ENCODE peak calls at places on chromosomes 3 and 15, in nine cellular contexts. C, Z, G, V, O, X, K, M and E are unnamed samples.
A peak's percentile ranks its signal among the peaks of the same experiment; 100 is the strongest.

GRCh38 chr15:63895787-63896218 is 62.1 kb upstream of the HERC1 start:
- DNase-seq in C (no peak), M (no peak), G (no peak), O (no peak), V (no peak), X (no peak), K (no peak), Z (peak; percentile 55), E (no peak)

GRCh38 chr3:46899151-46900006 is 21.9 kb downstream of the PTH1R start:
- DNase-seq in X (no peak), O (no peak), C (no peak), K (no peak), Z (peak; percentile 72), V (no peak), G (no peak), M (no peak), E (no peak)

GRCh38 chr3:156553705-156554356 is 1.1 kb downstream of the SSR3 start:
- DNase-seq in Z (no peak), O (no peak), C (peak; percentile 84), M (peak; percentile 52), X (no peak), G (peak; percentile 24), K (peak; percentile 84), V (peak; percentile 54), E (no peak)

GRCh38 chr3:29004885-29005599 is 275.8 kb upstream of the RBMS3 start:
- DNase-seq in X (no peak), Z (no peak), V (peak; percentile 1), G (no peak), M (no peak), C (no peak), K (no peak), O (no peak), E (no peak)

GRCh38 chr15:63605816-63606215 is 8.6 kb downstream of the FBXL22 start:
- DNase-seq in G (no peak), K (no peak), C (no peak), X (no peak), M (no peak), Z (no peak), O (no peak), V (no peak), E (no peak)

GRCh38 chr15:62506217-62506805 is 341.2 kb upstream of the C2CD4B start:
- DNase-seq in V (no peak), C (peak; percentile 56), O (no peak), Z (no peak), G (no peak), K (peak; percentile 70), M (peak; percentile 23), X (no peak), E (no peak)

GRCh38 chr3:145531548-145531947 is 629.4 kb downstream of the PLOD2 start:
- DNase-seq in C (no peak), M (no peak), K (no peak), Z (no peak), X (no peak), G (no peak), V (no peak), O (no peak), E (no peak)

GRCh38 chr3:130621824-130622223 is 104.8 kb downstream of the COL6A6 start:
- DNase-seq in Z (no peak), M (no peak), X (no peak), O (no peak), G (no peak), C (no peak), V (no peak), K (no peak), E (no peak)

GRCh38 chr15:80846416-80846815 is 67.2 kb downstream of the CEMIP start:
- DNase-seq in X (no peak), M (no peak), V (no peak), G (no peak), O (no peak), K (peak; percentile 31), Z (no peak), C (peak; percentile 37), E (no peak)

GRCh38 chr3:71893120-71893519 is 108.2 kb upstream of the PROK2 start:
- DNase-seq in Z (no peak), M (no peak), X (no peak), G (peak; percentile 13), V (no peak), K (no peak), C (no peak), O (no peak), E (no peak)

DNA sequence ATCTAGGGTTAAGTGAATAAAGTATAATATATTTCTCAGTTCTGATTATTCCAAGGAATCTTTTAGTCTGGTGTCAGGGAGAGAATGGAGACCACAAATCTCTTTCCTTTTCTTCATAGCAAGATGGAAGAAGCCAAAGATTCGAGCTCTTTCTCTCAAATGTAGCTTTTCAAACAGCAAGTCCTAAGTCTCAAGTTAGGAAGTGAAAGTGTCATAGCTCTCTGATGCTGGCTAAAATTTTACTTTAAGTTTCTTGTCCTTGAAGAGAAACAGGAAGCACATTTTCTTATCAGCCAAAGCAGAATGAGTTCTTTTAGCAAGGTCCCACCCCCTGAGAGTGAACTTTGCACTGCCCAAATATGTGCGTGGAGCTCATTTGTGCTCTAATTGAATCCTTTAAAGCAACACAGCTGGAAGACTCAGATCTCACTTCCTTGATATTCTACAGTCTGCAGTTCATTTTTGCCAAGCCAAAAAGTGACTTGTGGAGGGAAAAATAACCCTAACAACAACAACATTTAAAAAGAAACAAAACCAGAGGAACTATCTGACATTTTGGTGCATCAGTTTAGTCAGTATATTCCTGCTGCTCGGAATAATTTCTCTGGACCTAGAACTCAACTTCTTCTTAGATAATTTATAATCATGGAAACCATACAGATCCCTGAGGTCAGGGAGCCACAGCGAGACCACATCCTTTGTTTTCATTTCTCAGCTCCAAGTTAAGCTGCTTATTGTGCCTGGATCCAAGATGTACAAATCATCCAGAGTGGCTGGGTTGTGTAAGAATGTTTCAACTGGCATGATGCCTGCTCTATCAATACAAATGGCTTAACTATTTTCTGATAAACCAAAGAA is 238.7 kb upstream of the P2RY1 start:
- DNase-seq in Z (no peak), O (no peak), V (peak; percentile 18), M (peak; percentile 34), G (peak; percentile 71), C (peak; percentile 95), K (peak; percentile 62), X (peak; percentile 44), E (peak; percentile 5)
- H3K4me3 ChIP-seq in Z (peak overlapping the region; percentile 26), O (no peak overlapping the region), V (no peak overlapping the region), M (no peak overlapping the region), G (peak overlapping the region; percentile 25), C (peak overlapping the region; percentile 11), K (no peak overlapping the region), X (peak overlapping the region; percentile 9), E (peak overlapping the region; percentile 55)

DNA sequence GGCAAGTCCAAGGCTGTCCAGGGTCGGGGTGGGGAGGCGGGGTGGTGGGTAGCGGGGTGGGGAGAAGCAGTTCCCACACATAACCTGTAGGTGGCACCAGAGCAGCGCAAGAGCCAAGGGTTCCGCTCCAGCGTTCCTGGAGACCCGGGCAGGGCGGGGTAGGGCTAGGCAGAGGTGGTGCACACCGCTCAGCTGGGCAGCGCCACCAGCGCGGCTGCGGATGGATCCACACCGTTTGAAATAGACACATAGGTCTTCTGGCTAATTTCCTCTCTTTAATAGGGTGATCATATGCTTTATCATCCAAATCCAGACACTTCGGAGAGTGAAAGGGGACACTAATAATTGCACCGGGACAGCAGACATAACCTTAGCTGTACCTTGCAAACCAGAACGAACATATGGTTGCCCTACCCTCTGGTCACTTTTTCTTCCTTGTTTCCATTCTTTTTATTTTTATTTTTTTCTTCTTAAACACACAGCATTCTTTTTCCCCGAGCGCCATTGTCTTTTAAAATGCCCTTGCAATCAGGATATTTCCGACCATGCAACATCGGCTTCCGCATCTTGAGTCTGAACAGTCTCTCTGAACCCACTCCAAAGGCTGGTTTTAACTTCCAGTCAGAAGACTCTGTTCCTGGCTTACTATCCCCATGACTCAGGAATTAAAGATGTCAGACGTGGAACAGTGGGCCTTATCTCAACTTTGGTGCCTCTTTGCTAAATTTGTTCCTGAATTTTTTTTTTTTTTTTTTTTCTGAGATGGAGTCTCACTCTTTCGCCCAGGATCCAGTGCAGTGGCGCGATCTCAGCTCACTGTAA is 12.5 kb upstream of the ZSCAN2 start:
- DNase-seq in C (peak; percentile 77), X (peak; percentile 85), Z (peak; percentile 94), V (peak; percentile 71), O (peak; percentile 90), G (peak; percentile 88), K (peak; percentile 64), M (peak; percentile 95), E (peak; percentile 55)
- TF ChIP-seq CTCF in C (peak; percentile 63), X (peak; percentile 96), Z (peak; percentile 83), V (peak; percentile 81), O (peak; percentile 84), G (peak; percentile 79), K (peak; percentile 68), M (peak; percentile 92), E (peak; percentile 97)

GRCh38 chr3:8494332-8494731 is 7.3 kb upstream of the LMCD1 start:
- DNase-seq in K (no peak), O (no peak), C (no peak), X (no peak), M (no peak), Z (no peak), V (no peak), G (no peak), E (no peak)
- H3K4me3 ChIP-seq in K (no peak overlapping the region), O (no peak overlapping the region), C (no peak overlapping the region), X (no peak overlapping the region), M (no peak overlapping the region), Z (no peak overlapping the region), V (no peak overlapping the region), G (no peak overlapping the region), E (no peak overlapping the region)

GRCh38 chr3:189353988-189354735 is 182.4 kb downstream of the TPRG1 start:
- DNase-seq in K (no peak), G (no peak), O (no peak), V (peak; percentile 62), M (peak; percentile 29), X (no peak), Z (no peak), C (no peak), E (no peak)
- TF ChIP-seq CTCF in K (no peak), G (no peak), O (no peak), V (no peak), M (no peak), X (no peak), Z (no peak), C (no peak), E (no peak)

DNA sequence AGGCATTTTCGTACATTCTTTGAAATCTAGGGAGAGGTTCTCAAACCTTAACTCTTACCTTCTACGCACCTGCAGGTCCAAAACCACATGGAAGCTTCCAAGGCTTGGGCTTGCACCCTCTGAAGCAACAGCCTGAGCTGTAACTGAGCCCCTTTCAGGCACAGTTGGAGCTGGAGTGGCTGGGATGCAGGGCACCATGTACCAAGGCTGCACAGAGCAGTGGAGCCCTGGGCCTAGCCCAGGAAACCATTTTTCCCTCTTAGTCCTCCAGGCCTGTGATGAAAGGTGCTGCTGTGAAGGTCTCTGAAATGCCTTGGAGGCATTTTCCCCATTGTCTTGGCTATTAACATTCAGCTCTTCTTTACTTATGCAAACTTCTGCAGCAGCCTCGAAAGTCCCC is 66.9 kb upstream of the ZBED2 start:
- DNase-seq in Z (no peak), M (no peak), V (no peak), C (no peak), K (no peak), G (no peak), X (no peak), O (no peak), E (no peak)
- H3K4me3 ChIP-seq in Z (no peak overlapping the region), M (no peak overlapping the region), V (no peak overlapping the region), C (no peak overlapping the region), K (no peak overlapping the region), G (no peak overlapping the region), X (no peak overlapping the region), O (no peak overlapping the region), E (no peak overlapping the region)

GRCh38 chr3:142152349-142152748 is 3.0 kb upstream of the TFDP2 start:
- DNase-seq in O (no peak), V (no peak), M (peak; percentile 19), C (no peak), X (no peak), G (peak; percentile 46), Z (no peak), K (no peak), E (no peak)
- TF ChIP-seq CTCF in O (peak; percentile 49), V (peak; percentile 22), M (peak; percentile 11), C (peak; percentile 14), X (no peak), G (peak; percentile 67), Z (peak; percentile 4), K (no peak), E (no peak)